ENCODE peak calls at places on chromosomes 3 and 15, in four cellular contexts. G is ELR, M is SJSA1, K is fibroblast of lung. E is an unnamed sample.
A peak's percentile ranks its signal among the peaks of the same experiment; 100 is the strongest.

GRCh38 chr3:71355862-71356261 is 227.7 kb downstream of the FOXP1 start:
- DNase-seq in G (no peak), M (no peak), K (no peak), E (no peak)

GRCh38 chr3:127775398-127776109 is 46.8 kb downstream of the MGLL start:
- DNase-seq in G (peak; percentile 75), M (peak; percentile 86), K (peak; percentile 89), E (no peak)

GRCh38 chr3:71742621-71743020 is 11.0 kb upstream of the GPR27 start:
- DNase-seq in G (no peak), M (no peak), K (no peak), E (no peak)

GRCh38 chr3:65854606-65855304 is 184.0 kb downstream of the MAGI1 start:
- DNase-seq in G (peak; percentile 38), M (no peak), K (peak; percentile 43), E (peak; percentile 31)

GRCh38 chr3:29283739-29284138 is 2.9 kb downstream of the RBMS3 start:
- DNase-seq in G (no peak), M (no peak), K (no peak), E (peak; percentile 27)

GRCh38 chr3:124409650-124410275 is 320.5 kb upstream of the UMPS start:
- DNase-seq in G (peak; percentile 71), M (peak; percentile 61), K (peak; percentile 76), E (peak; percentile 35)

GRCh38 chr3:149605902-149606301 is 51.9 kb downstream of the WWTR1 start:
- DNase-seq in G (peak; percentile 83), M (no peak), K (peak; percentile 82), E (no peak)

GRCh38 chr3:111768571-111769100 is 90.4 kb upstream of the PHLDB2 start:
- DNase-seq in G (peak; percentile 89), M (peak; percentile 70), K (peak; percentile 100), E (peak; percentile 96)

GRCh38 chr15:96066852-96067490 is 263.5 kb upstream of the NR2F2 start:
- DNase-seq in G (no peak), M (no peak), K (peak; percentile 4), E (no peak)